ENCODE peak calls at places on chromosomes 5 and 9, in five cellular contexts. G, W, Q, A and H are unnamed samples.
A peak's percentile ranks its signal among the peaks of the same experiment; 100 is the strongest.

GRCh38 chr5:14357861-14358260 is 214.7 kb downstream of the TRIO start:
- DNase-seq in G (no peak), W (no peak), Q (no peak), A (no peak), H (no peak)

GRCh38 chr5:94705427-94705826 is 87.0 kb downstream of the SLF1 start:
- DNase-seq in G (peak; percentile 46), W (no peak), Q (no peak), A (no peak), H (no peak)

GRCh38 chr5:81854915-81855314 is 104.0 kb upstream of the SSBP2 start:
- DNase-seq in G (no peak), W (peak; percentile 21), Q (no peak), A (no peak), H (no peak)

GRCh38 chr5:11240293-11241190 is 479.5 kb upstream of the DAP start:
- DNase-seq in G (no peak), W (no peak), Q (no peak), A (no peak), H (no peak)

GRCh38 chr5:140242890-140243585 is 59.9 kb downstream of the PFDN1 start:
- DNase-seq in G (no peak), W (no peak), Q (no peak), A (no peak), H (no peak)

GRCh38 chr9:128689820-128690683 is 1.0 kb downstream of the SET start:
- DNase-seq in G (peak; percentile 37), W (peak; percentile 7), Q (no peak), A (no peak), H (peak; percentile 52)

GRCh38 chr5:53027913-53028312 is 38.8 kb downstream of the ITGA2 start:
- DNase-seq in G (peak; percentile 82), W (peak; percentile 21), Q (no peak), A (no peak), H (peak; percentile 52)

GRCh38 chr5:88732181-88732633 is 150.8 kb downstream of the MEF2C start:
- DNase-seq in G (no peak), W (no peak), Q (no peak), A (peak; percentile 34), H (peak; percentile 35)

GRCh38 chr9:106964329-106964728 is 101.4 kb downstream of the ZNF462 start:
- DNase-seq in G (no peak), W (no peak), Q (no peak), A (no peak), H (no peak)

GRCh38 chr9:34664281-34665108 is 2.0 kb upstream of the CCL27 start:
- DNase-seq in G (peak; percentile 69), W (peak; percentile 36), Q (peak; percentile 67), A (peak; percentile 79), H (peak; percentile 85)

GRCh38 chr5:140260089-140260656 is 42.7 kb downstream of the PFDN1 start:
- DNase-seq in G (no peak), W (no peak), Q (no peak), A (no peak), H (no peak)

GRCh38 chr9:79768199-79768598 is 196.4 kb downstream of the TLE4 start:
- DNase-seq in G (peak; percentile 78), W (no peak), Q (no peak), A (no peak), H (no peak)

GRCh38 chr5:141484499-141485304 is at the start of gene PCDHGC4:
- DNase-seq in G (no peak), W (peak; percentile 71), Q (no peak), A (no peak), H (no peak)

GRCh38 chr5:32642276-32643002 is 57.1 kb downstream of the SUB1 start:
- DNase-seq in G (peak; percentile 61), W (no peak), Q (peak; percentile 55), A (no peak), H (no peak)

GRCh38 chr9:114271556-114272510 is 51.1 kb upstream of the ORM1 start:
- DNase-seq in G (peak; percentile 58), W (no peak), Q (peak; percentile 28), A (no peak), H (peak; percentile 55)